ENCODE peak calls at places on chromosomes 2 and 18, in six cellular contexts. C is PC-3, T is OCI-LY7, O is HCT116, Q is GM23338, V is MM.1S. W is an unnamed sample.

GRCh38 chr2:195471163-195471562 is 185.9 kb upstream of the SLC39A10 start:
- DNase-seq in V (no peak), C (no peak), T (no peak), Q (no peak), O (no peak), W (no peak)

GRCh38 chr2:54545700-54546450 is 89.7 kb downstream of the SPTBN1 start:
- DNase-seq in V (no peak), C (peak; percentile 95), Q (no peak), T (no peak), O (no peak), W (peak; percentile 98)

GRCh38 chr18:25229080-25229479 is 122.9 kb downstream of the ZNF521 start:
- DNase-seq in Q (no peak), V (no peak), C (no peak), O (no peak), T (no peak), W (no peak)

GRCh38 chr2:188326669-188327301 is 35.1 kb downstream of the GULP1 start:
- DNase-seq in T (no peak), O (no peak), C (no peak), V (no peak), Q (no peak), W (no peak)

GRCh38 chr2:189999661-190000060 is 62.9 kb downstream of the MSTN start:
- DNase-seq in V (no peak), O (no peak), T (no peak), C (no peak), Q (no peak), W (no peak)

GRCh38 chr2:171878481-171878993 is 15.5 kb downstream of the SLC25A12 start:
- DNase-seq in T (no peak), C (no peak), Q (no peak), O (no peak), V (no peak), W (no peak)

GRCh38 chr18:37565985-37566478 is 434 bp upstream of the CELF4 start:
- DNase-seq in C (no peak), O (no peak), Q (peak; percentile 77), T (no peak), V (no peak), W (no peak)

GRCh38 chr2:128727404-128727803 is 408.7 kb upstream of the HS6ST1 start:
- DNase-seq in V (no peak), O (no peak), Q (no peak), T (no peak), C (no peak), W (no peak)

GRCh38 chr2:9247177-9247576 is 40.6 kb downstream of the ASAP2 start:
- DNase-seq in V (no peak), Q (no peak), C (no peak), O (no peak), T (no peak), W (no peak)

DNA sequence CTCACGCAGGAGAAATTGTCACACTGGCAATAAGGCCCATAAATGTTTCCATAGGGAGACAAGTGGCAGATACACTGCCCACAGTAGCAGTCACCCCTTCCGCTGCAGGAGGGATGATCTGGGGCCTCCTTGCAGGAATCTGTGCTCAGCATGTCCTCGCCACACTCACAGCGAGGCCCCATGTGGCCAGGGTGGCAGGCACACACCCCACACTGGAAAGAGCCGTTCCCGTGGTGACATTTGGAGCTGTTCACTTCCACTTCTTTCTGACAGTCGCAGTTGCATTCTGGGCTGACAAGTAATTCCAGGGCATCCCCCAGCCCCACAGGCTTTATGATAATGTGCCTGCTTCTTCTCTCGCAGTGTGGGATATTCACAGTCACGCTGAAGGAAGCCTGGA is 62.6 kb downstream of the ITGB6 start:
- DNase-seq in T (no peak), Q (no peak), C (no peak), V (no peak), O (no peak), W (no peak)
- H2AFZ ChIP-seq in T (no peak overlapping the region), Q (peak overlapping the region; percentile 57), C (no peak overlapping the region), V (no peak overlapping the region), O (no peak overlapping the region), W (no peak overlapping the region)

GRCh38 chr2:1591461-1591770 is 152.9 kb downstream of the PXDN start:
- DNase-seq in V (no peak), T (no peak), O (no peak), C (peak; percentile 50), Q (no peak), W (no peak)

GRCh38 chr2:1591978-1592907 is 152.1 kb downstream of the PXDN start:
- DNase-seq in V (no peak), T (peak; percentile 13), C (peak; percentile 90), O (peak; percentile 41), Q (peak; percentile 93), W (no peak)

GRCh38 chr2:1595274-1595673 is 149.0 kb downstream of the PXDN start:
- DNase-seq in O (no peak), Q (no peak), V (no peak), C (no peak), T (no peak), W (no peak)

GRCh38 chr2:1593371-1594205 is 150.7 kb downstream of the PXDN start:
- DNase-seq in T (no peak), Q (no peak), C (peak; percentile 92), O (peak; percentile 77), V (no peak), W (peak; percentile 81)

GRCh38 chr2:1594281-1595171 is 149.8 kb downstream of the PXDN start:
- DNase-seq in V (no peak), Q (no peak), O (no peak), C (no peak), T (no peak), W (no peak)
- H3K4me1 ChIP-seq in V (no peaks in the 10 kb centered on the region), Q (peaks cover 10% of the 10 kb centered on the region), O (peaks cover 11% of the 10 kb centered on the region), C (peaks cover 49% of the 10 kb centered on the region), T (no peaks in the 10 kb centered on the region), W (peaks cover 32% of the 10 kb centered on the region)

GRCh38 chr18:46338213-46338612 is 234.0 kb downstream of the HAUS1 start:
- DNase-seq in O (no peak), C (no peak), T (no peak), Q (peak; percentile 57), V (no peak), W (no peak)
- H3K9me2 ChIP-seq in O (no peaks in the 10 kb centered on the region), C (no peaks in the 10 kb centered on the region), T (no peaks in the 10 kb centered on the region), Q (no peaks in the 10 kb centered on the region), V (no peaks in the 10 kb centered on the region), W (no peaks in the 10 kb centered on the region)

DNA sequence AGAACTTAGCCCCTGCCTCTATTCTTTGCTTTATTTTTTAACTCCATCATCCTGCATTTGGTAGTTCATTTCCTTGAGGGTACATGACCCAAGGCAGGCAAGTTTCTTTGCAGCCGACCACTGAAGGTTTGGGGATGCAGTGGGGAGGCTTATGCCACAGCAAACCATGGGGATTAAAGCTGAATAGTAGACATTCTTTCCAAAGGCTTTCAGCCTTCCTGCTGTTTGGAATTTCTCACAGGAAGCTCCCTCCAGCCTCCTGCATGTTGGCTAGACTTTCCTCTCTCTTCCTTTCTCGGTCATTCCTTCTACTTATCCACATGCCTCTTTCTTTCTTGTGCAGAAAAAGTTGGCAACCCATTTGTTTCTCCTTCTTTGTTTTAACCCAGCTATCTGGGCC is 77.3 kb downstream of the SOCS6 start:
- DNase-seq in V (no peak), Q (peak; percentile 83), O (no peak), C (no peak), T (no peak), W (no peak)
- H2AFZ ChIP-seq in V (no peak overlapping the region), Q (no peak overlapping the region), O (peak overlapping the region; percentile 24), C (no peak overlapping the region), T (no peak overlapping the region), W (no peak overlapping the region)

W was measured in PC-9.